ENCODE peak calls at places on chromosomes 2 and 18, in nine cellular contexts. One of them, this sample, is unnamed.

GRCh38 chr2:170323743-170324142 is 145.8 kb downstream of the MYO3B start:
- DNase-seq in activated T-cell treated with anti-CD3 and anti-CD28 coated beads for 24 hours: no peak
- DNase-seq in H9: no peak
- DNase-seq in T-cell: no peak
- DNase-seq in cardiac fibroblast: no peak
- DNase-seq in NK-92 treated with Interleukin-12 subunit alpha and Interleukin-12 subunit beta, amount 100 ng/mL, for 24 hours: no peak
- DNase-seq in NCI-H1417 treated with DMSO at 0.1 percent for 48 hours: no peak
- DNase-seq in kidney: no peak
- DNase-seq in GM12892: no peak
- DNase-seq in this sample: no peak

GRCh38 chr2:33673937-33674336 is 74.8 kb upstream of the FAM98A start:
- DNase-seq in activated T-cell treated with anti-CD3 and anti-CD28 coated beads for 24 hours: no peak
- DNase-seq in H9: no peak
- DNase-seq in T-cell: no peak
- DNase-seq in cardiac fibroblast: peak
- DNase-seq in NK-92 treated with Interleukin-12 subunit alpha and Interleukin-12 subunit beta, amount 100 ng/mL, for 24 hours: no peak
- DNase-seq in NCI-H1417 treated with DMSO at 0.1 percent for 48 hours: no peak
- DNase-seq in kidney: no peak
- DNase-seq in GM12892: no peak
- DNase-seq in this sample: no peak

GRCh38 chr2:43462866-43463641 is 132.8 kb downstream of the THADA start:
- DNase-seq in activated T-cell treated with anti-CD3 and anti-CD28 coated beads for 24 hours: no peak
- DNase-seq in H9: no peak
- DNase-seq in T-cell: no peak
- DNase-seq in cardiac fibroblast: no peak
- DNase-seq in NK-92 treated with Interleukin-12 subunit alpha and Interleukin-12 subunit beta, amount 100 ng/mL, for 24 hours: no peak
- DNase-seq in NCI-H1417 treated with DMSO at 0.1 percent for 48 hours: peak
- DNase-seq in kidney: no peak
- DNase-seq in GM12892: no peak
- DNase-seq in this sample: no peak

GRCh38 chr2:191115391-191115790 is 35.4 kb downstream of the STAT4 start:
- DNase-seq in activated T-cell treated with anti-CD3 and anti-CD28 coated beads for 24 hours: peak
- DNase-seq in H9: no peak
- DNase-seq in T-cell: no peak
- DNase-seq in cardiac fibroblast: peak
- DNase-seq in NK-92 treated with Interleukin-12 subunit alpha and Interleukin-12 subunit beta, amount 100 ng/mL, for 24 hours: peak
- DNase-seq in NCI-H1417 treated with DMSO at 0.1 percent for 48 hours: no peak
- DNase-seq in kidney: no peak
- DNase-seq in GM12892: no peak
- DNase-seq in this sample: no peak

GRCh38 chr2:80529466-80530165 is 225.1 kb upstream of the LRRTM1 start:
- DNase-seq in activated T-cell treated with anti-CD3 and anti-CD28 coated beads for 24 hours: no peak
- DNase-seq in H9: no peak
- DNase-seq in T-cell: no peak
- DNase-seq in cardiac fibroblast: no peak
- DNase-seq in NK-92 treated with Interleukin-12 subunit alpha and Interleukin-12 subunit beta, amount 100 ng/mL, for 24 hours: no peak
- DNase-seq in NCI-H1417 treated with DMSO at 0.1 percent for 48 hours: no peak
- DNase-seq in kidney: no peak
- DNase-seq in GM12892: no peak
- DNase-seq in this sample: no peak

GRCh38 chr18:28382215-28382879 is 205.4 kb upstream of the CDH2 start:
- DNase-seq in activated T-cell treated with anti-CD3 and anti-CD28 coated beads for 24 hours: no peak
- DNase-seq in H9: no peak
- DNase-seq in T-cell: no peak
- DNase-seq in cardiac fibroblast: no peak
- DNase-seq in NK-92 treated with Interleukin-12 subunit alpha and Interleukin-12 subunit beta, amount 100 ng/mL, for 24 hours: no peak
- DNase-seq in NCI-H1417 treated with DMSO at 0.1 percent for 48 hours: no peak
- DNase-seq in kidney: no peak
- DNase-seq in GM12892: no peak
- DNase-seq in this sample: no peak

GRCh38 chr2:6978991-6979390 is 61.8 kb downstream of the RNF144A start:
- DNase-seq in activated T-cell treated with anti-CD3 and anti-CD28 coated beads for 24 hours: no peak
- DNase-seq in H9: no peak
- DNase-seq in T-cell: no peak
- DNase-seq in cardiac fibroblast: no peak
- DNase-seq in NK-92 treated with Interleukin-12 subunit alpha and Interleukin-12 subunit beta, amount 100 ng/mL, for 24 hours: no peak
- DNase-seq in NCI-H1417 treated with DMSO at 0.1 percent for 48 hours: no peak
- DNase-seq in kidney: no peak
- DNase-seq in GM12892: no peak
- DNase-seq in this sample: no peak

GRCh38 chr2:184372484-184372883 is 225.8 kb upstream of the ZNF804A start:
- DNase-seq in activated T-cell treated with anti-CD3 and anti-CD28 coated beads for 24 hours: no peak
- DNase-seq in H9: no peak
- DNase-seq in T-cell: no peak
- DNase-seq in cardiac fibroblast: no peak
- DNase-seq in NK-92 treated with Interleukin-12 subunit alpha and Interleukin-12 subunit beta, amount 100 ng/mL, for 24 hours: no peak
- DNase-seq in NCI-H1417 treated with DMSO at 0.1 percent for 48 hours: no peak
- DNase-seq in kidney: no peak
- DNase-seq in GM12892: no peak
- DNase-seq in this sample: no peak

GRCh38 chr2:61816480-61817355 is 37.1 kb downstream of the FAM161A start:
- DNase-seq in activated T-cell treated with anti-CD3 and anti-CD28 coated beads for 24 hours: no peak
- DNase-seq in H9: no peak
- DNase-seq in T-cell: no peak
- DNase-seq in cardiac fibroblast: no peak
- DNase-seq in NK-92 treated with Interleukin-12 subunit alpha and Interleukin-12 subunit beta, amount 100 ng/mL, for 24 hours: no peak
- DNase-seq in NCI-H1417 treated with DMSO at 0.1 percent for 48 hours: no peak
- DNase-seq in kidney: no peak
- DNase-seq in GM12892: no peak
- DNase-seq in this sample: no peak

GRCh38 chr18:79930020-79930642 is 21.3 kb downstream of the SLC66A2 start:
- DNase-seq in activated T-cell treated with anti-CD3 and anti-CD28 coated beads for 24 hours: no peak
- DNase-seq in H9: no peak
- DNase-seq in T-cell: no peak
- DNase-seq in cardiac fibroblast: no peak
- DNase-seq in NK-92 treated with Interleukin-12 subunit alpha and Interleukin-12 subunit beta, amount 100 ng/mL, for 24 hours: no peak
- DNase-seq in NCI-H1417 treated with DMSO at 0.1 percent for 48 hours: no peak
- DNase-seq in kidney: no peak
- DNase-seq in GM12892: no peak
- DNase-seq in this sample: no peak

GRCh38 chr2:186991766-186992417 is 142.9 kb upstream of the ZSWIM2 start:
- DNase-seq in activated T-cell treated with anti-CD3 and anti-CD28 coated beads for 24 hours: no peak
- DNase-seq in H9: no peak
- DNase-seq in T-cell: no peak
- DNase-seq in cardiac fibroblast: peak
- DNase-seq in NK-92 treated with Interleukin-12 subunit alpha and Interleukin-12 subunit beta, amount 100 ng/mL, for 24 hours: no peak
- DNase-seq in NCI-H1417 treated with DMSO at 0.1 percent for 48 hours: no peak
- DNase-seq in kidney: no peak
- DNase-seq in GM12892: no peak
- DNase-seq in this sample: no peak

GRCh38 chr2:218992703-218993344 is 398 bp downstream of the CRYBA2 start:
- DNase-seq in activated T-cell treated with anti-CD3 and anti-CD28 coated beads for 24 hours: no peak
- DNase-seq in H9: peak
- DNase-seq in T-cell: no peak
- DNase-seq in cardiac fibroblast: no peak
- DNase-seq in NK-92 treated with Interleukin-12 subunit alpha and Interleukin-12 subunit beta, amount 100 ng/mL, for 24 hours: no peak
- DNase-seq in NCI-H1417 treated with DMSO at 0.1 percent for 48 hours: no peak
- DNase-seq in kidney: no peak
- DNase-seq in GM12892: no peak
- DNase-seq in this sample: peak

GRCh38 chr2:127142663-127143630 is 36.0 kb upstream of the BIN1 start:
- DNase-seq in activated T-cell treated with anti-CD3 and anti-CD28 coated beads for 24 hours: no peak
- DNase-seq in H9: no peak
- DNase-seq in T-cell: no peak
- DNase-seq in cardiac fibroblast: no peak
- DNase-seq in NK-92 treated with Interleukin-12 subunit alpha and Interleukin-12 subunit beta, amount 100 ng/mL, for 24 hours: no peak
- DNase-seq in NCI-H1417 treated with DMSO at 0.1 percent for 48 hours: no peak
- DNase-seq in kidney: peak
- DNase-seq in GM12892: no peak
- DNase-seq in this sample: no peak

GRCh38 chr2:23131066-23131575 is 253.9 kb upstream of the KLHL29 start:
- DNase-seq in activated T-cell treated with anti-CD3 and anti-CD28 coated beads for 24 hours: no peak
- DNase-seq in H9: no peak
- DNase-seq in T-cell: no peak
- DNase-seq in cardiac fibroblast: no peak
- DNase-seq in NK-92 treated with Interleukin-12 subunit alpha and Interleukin-12 subunit beta, amount 100 ng/mL, for 24 hours: no peak
- DNase-seq in NCI-H1417 treated with DMSO at 0.1 percent for 48 hours: no peak
- DNase-seq in kidney: no peak
- DNase-seq in GM12892: no peak
- DNase-seq in this sample: no peak

GRCh38 chr2:153479527-153479926 is 965 bp upstream of the RPRM start:
- DNase-seq in activated T-cell treated with anti-CD3 and anti-CD28 coated beads for 24 hours: no peak
- DNase-seq in H9: no peak
- DNase-seq in T-cell: no peak
- DNase-seq in cardiac fibroblast: no peak
- DNase-seq in NK-92 treated with Interleukin-12 subunit alpha and Interleukin-12 subunit beta, amount 100 ng/mL, for 24 hours: no peak
- DNase-seq in NCI-H1417 treated with DMSO at 0.1 percent for 48 hours: no peak
- DNase-seq in kidney: no peak
- DNase-seq in GM12892: no peak
- DNase-seq in this sample: no peak

GRCh38 chr2:238169021-238169707 is 10.4 kb downstream of the ERFE start:
- DNase-seq in activated T-cell treated with anti-CD3 and anti-CD28 coated beads for 24 hours: no peak
- DNase-seq in H9: no peak
- DNase-seq in T-cell: no peak
- DNase-seq in cardiac fibroblast: peak
- DNase-seq in NK-92 treated with Interleukin-12 subunit alpha and Interleukin-12 subunit beta, amount 100 ng/mL, for 24 hours: no peak
- DNase-seq in NCI-H1417 treated with DMSO at 0.1 percent for 48 hours: no peak
- DNase-seq in kidney: no peak
- DNase-seq in GM12892: no peak
- DNase-seq in this sample: no peak

GRCh38 chr18:73614812-73615211 is 532.8 kb downstream of the FBXO15 start:
- DNase-seq in activated T-cell treated with anti-CD3 and anti-CD28 coated beads for 24 hours: no peak
- DNase-seq in H9: no peak
- DNase-seq in T-cell: no peak
- DNase-seq in cardiac fibroblast: peak
- DNase-seq in NK-92 treated with Interleukin-12 subunit alpha and Interleukin-12 subunit beta, amount 100 ng/mL, for 24 hours: no peak
- DNase-seq in NCI-H1417 treated with DMSO at 0.1 percent for 48 hours: no peak
- DNase-seq in kidney: no peak
- DNase-seq in GM12892: no peak
- DNase-seq in this sample: no peak

This sample was measured in endodermal cell.